ENCODE peak calls at places on chromosome 22, in ten cellular contexts. Y is heart right ventricle, Q is neural progenitor cell, O is prostate gland, V is left ventricle myocardium inferior, Z is body of pancreas, S is stomach, H is breast epithelium, F is lower lobe of right lung, K is psoas muscle. L is an unnamed sample.

GRCh38 chr22:49670610-49671330 is 156.9 kb downstream of the BRD1 start:
- DNase-seq in F (peak), H (no peak), Y (peak), V (no peak), O (no peak), S (peak), Q (peak), Z (no peak), K (no peak), L (no peak)

GRCh38 chr22:18033204-18033998 is 9.0 kb upstream of the MICAL3 start:
- DNase-seq in H (no peak), O (no peak), Z (no peak), K (no peak), V (no peak), F (no peak), Y (no peak), Q (no peak), S (no peak), L (no peak)

GRCh38 chr22:26295583-26296126 is 126.4 kb downstream of the SEZ6L start:
- DNase-seq in S (no peak), F (no peak), Z (no peak), K (no peak), V (no peak), O (no peak), Y (no peak), H (no peak), Q (no peak), L (no peak)

GRCh38 chr22:49705216-49705600 is 122.5 kb downstream of the BRD1 start:
- DNase-seq in F (no peak), K (no peak), Q (no peak), V (no peak), Z (no peak), H (no peak), O (no peak), S (no peak), Y (no peak), L (no peak)

GRCh38 chr22:35310556-35311550 is 11.2 kb downstream of the TOM1 start:
- DNase-seq in F (no peak), Z (peak), Y (no peak), K (no peak), H (peak), O (no peak), S (no peak), V (no peak), Q (peak), L (peak)

GRCh38 chr22:36253523-36254490 is 874 bp downstream of the APOL1 start:
- DNase-seq in O (peak), Y (no peak), Z (peak), V (no peak), S (peak), Q (no peak), F (no peak), H (no peak), K (no peak), L (no peak)

GRCh38 chr22:44811141-44811540 is 58.8 kb downstream of the ARHGAP8 start:
- DNase-seq in H (no peak), Z (no peak), Y (no peak), F (no peak), K (no peak), Q (no peak), S (no peak), V (peak), O (no peak), L (peak)

GRCh38 chr22:28978158-28978557 is 83.5 kb downstream of the C22orf31 start:
- DNase-seq in O (no peak), K (peak), Y (peak), Q (no peak), Z (peak), S (no peak), V (peak), H (no peak), F (no peak), L (no peak)

GRCh38 chr22:41377846-41378245 is 3.9 kb upstream of the TEF start:
- DNase-seq in Z (no peak), F (no peak), V (no peak), Y (no peak), S (no peak), K (no peak), O (no peak), H (no peak), Q (no peak), L (no peak)

GRCh38 chr22:24189249-24190158 is 8.2 kb downstream of the SUSD2 start:
- DNase-seq in V (peak), Z (peak), O (peak), Q (peak), H (peak), Y (peak), S (peak), K (peak), F (peak), L (peak)
- TF ChIP-seq CTCF in V (peak), Z (peak), O (peak), Q (peak), H (peak), Y (peak), S (peak), K (peak), F (peak), L (peak)

DNA sequence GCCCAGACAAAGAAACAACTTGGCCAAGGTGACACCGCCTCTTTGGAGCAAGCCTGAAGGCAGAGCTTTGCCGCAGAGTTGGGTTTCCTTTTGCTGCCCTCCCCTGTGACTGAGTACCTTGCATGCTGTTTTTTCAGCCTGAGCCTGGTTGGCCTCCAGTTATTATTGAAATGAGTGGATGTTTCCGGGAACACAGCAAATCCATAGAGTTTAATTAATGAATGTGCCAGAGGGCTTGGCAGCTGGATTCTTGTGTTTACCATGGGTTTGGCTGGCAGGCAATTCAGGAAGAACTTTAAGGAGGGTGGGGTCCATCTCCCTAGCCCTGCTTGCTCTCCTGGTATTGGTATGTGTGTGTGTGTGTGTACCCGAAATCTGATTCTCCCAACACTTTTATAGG is 65.6 kb upstream of the CRYBB3 start:
- DNase-seq in O (peak), V (no peak), Z (peak), Q (no peak), S (peak), Y (no peak), K (no peak), H (peak), F (no peak), L (no peak)
- H3K27ac ChIP-seq in O (peak), V (peak), Z (peak), Q (no peak), S (peak), Y (peak), K (peak), H (peak), F (peak), L (peak)

GRCh38 chr22:37731804-37732471 is 35.1 kb downstream of the TRIOBP start:
- DNase-seq in Y (no peak), O (no peak), Z (no peak), F (no peak), V (no peak), Q (no peak), S (peak), K (no peak), H (no peak), L (no peak)

GRCh38 chr22:37732699-37733607 is 36.1 kb downstream of the TRIOBP start:
- DNase-seq in O (no peak), H (no peak), Q (no peak), F (no peak), K (no peak), Z (no peak), Y (no peak), S (no peak), V (no peak), L (no peak)

GRCh38 chr22:37734402-37734700 is 37.5 kb downstream of the TRIOBP start:
- DNase-seq in F (no peak), S (no peak), O (no peak), Z (no peak), H (no peak), Y (no peak), K (no peak), V (no peak), Q (no peak), L (no peak)

GRCh38 chr22:37733625-37734401 is 37.0 kb downstream of the TRIOBP start:
- DNase-seq in Z (peak), K (no peak), Q (no peak), O (no peak), F (no peak), H (no peak), Y (no peak), V (no peak), S (peak), L (no peak)

DNA sequence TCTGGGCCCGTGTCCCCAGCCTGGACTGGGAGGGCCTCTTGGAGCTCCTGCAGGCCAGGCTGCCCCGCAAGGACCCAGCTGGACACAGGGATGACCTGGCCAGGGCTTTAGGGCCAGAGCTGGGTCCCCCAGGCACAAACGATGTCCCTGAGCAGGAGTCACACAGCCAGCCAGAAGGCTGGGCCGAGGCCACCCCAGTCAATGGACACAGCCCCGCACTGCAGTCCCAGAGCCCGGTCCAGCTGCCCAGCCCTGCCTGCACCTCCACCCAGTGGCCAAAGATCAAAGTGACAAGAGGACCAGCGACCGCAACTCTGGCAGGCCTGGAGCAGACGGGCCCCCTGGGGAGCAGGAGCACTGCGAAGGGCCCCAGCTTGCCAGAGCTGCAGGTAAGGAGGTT is 38.2 kb downstream of the TRIOBP start:
- DNase-seq in H (no peak), S (peak), Y (no peak), V (peak), K (peak), Q (peak), F (peak), O (no peak), Z (peak), L (no peak)
- TF ChIP-seq CTCF in H (no peak), S (no peak), Y (peak), V (peak), K (peak), Q (peak), F (peak), O (no peak), Z (peak), L (no peak)

DNA sequence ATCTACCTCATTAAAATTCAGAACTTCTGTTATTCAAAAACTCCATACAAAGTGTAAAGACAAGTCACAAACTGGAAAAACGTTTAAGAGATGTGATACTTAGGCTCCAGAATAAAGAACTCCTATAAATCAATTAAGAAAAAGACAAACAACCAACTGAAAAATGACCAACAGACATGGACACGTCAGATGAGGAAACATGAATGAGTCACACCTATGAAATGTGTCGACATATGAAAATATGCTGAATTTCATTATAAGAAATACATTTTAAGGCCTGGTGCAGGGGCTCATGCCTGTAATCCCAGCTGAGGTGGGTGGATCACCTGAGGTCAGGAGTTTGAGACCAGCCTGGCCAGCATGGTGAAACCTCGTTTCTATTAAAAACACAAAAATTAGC is 78.7 kb downstream of the ENTHD1 start:
- DNase-seq in Y (no peak), H (no peak), K (no peak), S (no peak), Z (no peak), O (no peak), V (no peak), Q (no peak), F (no peak), L (no peak)
- H3K27ac ChIP-seq in Y (no peak), H (no peak), K (no peak), S (no peak), Z (no peak), O (no peak), V (no peak), Q (no peak), F (no peak), L (no peak)

GRCh38 chr22:37472418-37473006 is 13.7 kb downstream of the MFNG start:
- DNase-seq in Q (peak), S (peak), Y (no peak), H (no peak), F (no peak), K (no peak), O (no peak), Z (peak), V (no peak), L (peak)
- TF ChIP-seq CTCF in Q (peak), S (peak), Y (peak), H (no peak), F (peak), K (no peak), O (no peak), Z (peak), V (peak), L (peak)

GRCh38 chr22:43257549-43257948 is 70.6 kb upstream of the TTLL12 start:
- DNase-seq in S (peak), K (no peak), V (no peak), Z (no peak), Q (no peak), F (no peak), O (no peak), H (no peak), Y (no peak), L (no peak)

GRCh38 chr22:43252319-43252718 is 65.4 kb upstream of the TTLL12 start:
- DNase-seq in Q (no peak), Z (no peak), O (no peak), H (no peak), S (no peak), V (no peak), Y (no peak), K (no peak), F (no peak), L (no peak)

GRCh38 chr22:43253839-43254238 is 66.9 kb upstream of the TTLL12 start:
- DNase-seq in Y (no peak), H (no peak), S (no peak), O (no peak), V (no peak), K (no peak), F (no peak), Q (no peak), Z (no peak), L (no peak)

GRCh38 chr22:43256569-43257360 is 69.8 kb upstream of the TTLL12 start:
- DNase-seq in Q (no peak), F (no peak), K (no peak), S (no peak), Y (no peak), H (no peak), O (no peak), Z (no peak), V (no peak), L (no peak)

DNA sequence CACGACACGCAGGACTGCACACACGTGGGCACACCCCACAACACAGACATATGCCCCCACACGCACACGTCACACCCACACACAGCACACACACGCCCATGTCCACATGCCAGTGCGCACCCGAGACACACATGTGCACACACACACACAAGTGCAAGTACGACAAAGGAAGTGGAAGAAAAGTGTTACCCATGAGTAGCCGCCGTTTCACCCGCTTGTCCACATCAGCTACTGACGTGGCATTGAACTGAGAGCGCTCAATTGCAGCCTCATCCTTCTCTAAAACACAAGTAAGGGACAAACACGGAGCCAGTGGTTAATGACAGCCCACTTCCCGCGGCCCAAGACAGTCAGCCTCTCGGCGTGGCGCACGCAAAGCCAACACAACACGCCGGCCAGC is 68.4 kb upstream of the TTLL12 start:
- DNase-seq in S (no peak), F (no peak), O (no peak), Y (no peak), H (no peak), Q (no peak), K (no peak), Z (no peak), V (no peak), L (no peak)
- H3K27ac ChIP-seq in S (no peak), F (no peak), O (no peak), Y (no peak), H (no peak), Q (no peak), K (no peak), Z (no peak), V (no peak), L (no peak)

DNA sequence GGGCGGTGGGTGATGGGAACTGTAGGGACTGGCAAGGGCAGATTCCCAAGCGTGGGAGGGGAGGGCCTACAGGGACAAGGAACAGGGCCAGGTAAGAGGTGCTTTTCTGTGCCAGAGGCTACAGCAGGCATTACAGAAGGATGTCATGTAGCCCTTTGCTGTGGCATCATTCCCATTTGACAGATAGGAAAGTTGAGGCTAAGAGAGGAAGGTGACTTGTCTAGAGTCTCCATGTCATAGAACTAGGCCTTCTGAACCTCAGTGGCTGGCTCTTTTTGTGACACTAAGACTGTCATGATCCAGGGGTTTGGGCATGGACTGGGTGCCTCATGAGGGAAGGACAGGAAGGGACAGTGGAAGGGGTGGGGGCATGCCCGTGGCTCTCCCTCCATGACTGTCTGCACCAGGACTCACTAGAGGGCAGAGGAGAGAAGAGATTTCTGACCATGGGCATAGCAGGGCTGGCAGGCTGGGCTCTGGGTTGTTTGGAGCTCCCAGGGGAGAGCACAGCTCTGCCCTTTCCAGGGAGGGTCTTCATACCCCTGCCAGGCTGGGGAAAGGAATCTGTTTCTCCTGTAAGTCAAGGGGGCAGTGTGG is 3.2 kb downstream of the MMP11 start:
- DNase-seq in Q (no peak), S (no peak), K (no peak), H (no peak), V (no peak), F (no peak), Y (no peak), O (no peak), Z (no peak), L (no peak)
- TF ChIP-seq CTCF in Q (no peak), S (no peak), K (no peak), H (no peak), V (no peak), F (no peak), Y (no peak), O (no peak), Z (no peak), L (no peak)

DNA sequence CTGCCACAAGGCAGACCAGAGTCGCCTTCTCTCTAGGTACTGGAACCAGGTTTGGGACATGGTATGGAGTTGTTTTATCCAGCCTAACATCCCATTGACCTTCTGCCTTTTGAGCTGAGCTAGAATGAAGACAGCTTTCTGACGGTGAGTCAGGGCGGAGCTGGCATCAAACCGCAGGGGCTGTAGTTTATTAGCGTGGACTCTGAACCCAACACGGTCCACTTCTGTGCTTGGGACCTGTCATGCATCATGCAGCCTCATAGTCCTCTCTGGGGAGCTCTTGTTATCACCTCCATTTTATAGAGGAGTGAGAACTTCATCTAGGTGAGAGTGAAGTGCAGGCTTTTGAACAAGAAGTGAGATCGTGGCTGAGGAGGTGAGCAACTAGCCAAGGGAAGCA is 8.3 kb downstream of the GAL3ST1 start:
- DNase-seq in K (no peak), O (no peak), S (no peak), H (no peak), Q (no peak), Y (no peak), Z (no peak), F (no peak), V (no peak), L (no peak)
- H3K27ac ChIP-seq in K (no peak), O (no peak), S (no peak), H (no peak), Q (no peak), Y (no peak), Z (no peak), F (no peak), V (no peak), L (no peak)

L was measured in left lung.